ENCODE peak calls at places on chromosome 12, in eight cellular contexts. P, I, L, G, B, Z, D and V are unnamed samples. For H3K4me1 and H3K9me3, the result is how much of the 10 kb centered on the place peaks cover.

GRCh38 chr12:89278862-89279261 is 73.4 kb downstream of the DUSP6 start:
- DNase-seq in G (no peak), L (no peak), I (no peak), Z (no peak), P (peak), B (no peak), D (no peak), V (no peak)

GRCh38 chr12:47147749-47148148 is 68.0 kb upstream of the AMIGO2 start:
- DNase-seq in B (no peak), D (no peak), L (no peak), I (no peak), G (no peak), Z (no peak), P (no peak), V (no peak)

GRCh38 chr12:104352106-104352713 is 48.7 kb downstream of the EID3 start:
- DNase-seq in B (no peak), G (no peak), P (no peak), D (no peak), I (no peak), L (no peak), Z (no peak), V (no peak)

GRCh38 chr12:57579011-57579410 is 12.0 kb upstream of the PIP4K2C start:
- DNase-seq in G (no peak), P (no peak), Z (no peak), B (no peak), D (no peak), L (no peak), I (no peak), V (no peak)

GRCh38 chr12:59149995-59150642 is 229.8 kb upstream of the LRIG3 start:
- DNase-seq in I (no peak), G (peak), P (peak), D (no peak), Z (no peak), B (no peak), L (no peak), V (no peak)

GRCh38 chr12:119727600-119728436 is 59.9 kb downstream of the PRKAB1 start:
- DNase-seq in I (no peak), B (no peak), D (no peak), G (no peak), P (no peak), Z (no peak), L (no peak), V (no peak)

GRCh38 chr12:113833422-113833821 is 132.7 kb downstream of the RBM19 start:
- DNase-seq in I (no peak), D (no peak), L (no peak), B (no peak), P (no peak), G (no peak), Z (no peak), V (no peak)

GRCh38 chr12:118981285-118982201 is at the start of gene SRRM4:
- DNase-seq in I (no peak), Z (no peak), L (no peak), P (peak), D (no peak), B (no peak), G (no peak), V (no peak)

GRCh38 chr12:101935769-101936741 is 58.7 kb downstream of the DRAM1 start:
- DNase-seq in B (no peak), P (no peak), L (no peak), Z (no peak), G (no peak), D (peak), I (no peak), V (peak)

GRCh38 chr12:57460457-57461325 is 1.1 kb downstream of the GLI1 start:
- DNase-seq in B (peak), D (no peak), G (no peak), P (peak), Z (no peak), I (no peak), L (no peak), V (no peak)

GRCh38 chr12:50488801-50489200 is 16.0 kb upstream of the DIP2B start:
- DNase-seq in P (no peak), L (no peak), D (no peak), B (no peak), Z (no peak), I (no peak), G (no peak), V (no peak)

GRCh38 chr12:31005256-31005943 is 68.3 kb upstream of the DDX11 start:
- DNase-seq in Z (no peak), L (no peak), B (no peak), P (no peak), I (peak), D (no peak), G (no peak), V (no peak)

GRCh38 chr12:69161835-69162234 is 77.5 kb upstream of the CPSF6 start:
- DNase-seq in G (peak), B (no peak), Z (no peak), D (no peak), P (no peak), L (no peak), I (no peak), V (no peak)

GRCh38 chr12:54036620-54037359 is 3.9 kb downstream of the HOXC5 start:
- DNase-seq in B (no peak), I (no peak), D (no peak), Z (no peak), L (no peak), P (peak), G (no peak), V (peak)

GRCh38 chr12:119114294-119114693 is 64.4 kb upstream of the HSPB8 start:
- DNase-seq in Z (no peak), L (no peak), B (no peak), I (no peak), P (no peak), G (no peak), D (no peak), V (no peak)

GRCh38 chr12:89686311-89686710 is 22.3 kb downstream of the ATP2B1 start:
- DNase-seq in Z (no peak), P (no peak), D (no peak), I (no peak), B (no peak), G (no peak), L (no peak), V (no peak)

GRCh38 chr12:89181271-89181920 is 170.9 kb downstream of the DUSP6 start:
- DNase-seq in G (no peak), Z (no peak), P (no peak), B (no peak), L (no peak), I (no peak), D (no peak), V (no peak)

GRCh38 chr12:132429122-132429931 is 60.6 kb upstream of the FBRSL1 start:
- DNase-seq in D (no peak), G (no peak), L (no peak), Z (no peak), I (peak), P (no peak), B (peak), V (no peak)

GRCh38 chr12:125151284-125151683 is 86.0 kb downstream of the AACS start:
- DNase-seq in G (no peak), B (no peak), Z (no peak), P (peak), D (no peak), L (no peak), I (no peak), V (no peak)

GRCh38 chr12:111757361-111758119 is 9.2 kb upstream of the ALDH2 start:
- DNase-seq in I (peak), B (peak), D (peak), G (no peak), P (no peak), L (peak), Z (no peak), V (no peak)

GRCh38 chr12:121365416-121366062 is 13.3 kb upstream of the ANAPC5 start:
- DNase-seq in Z (no peak), P (no peak), L (no peak), I (no peak), B (no peak), D (no peak), G (no peak), V (no peak)

GRCh38 chr12:91746976-91747375 is 398.7 kb downstream of the BTG1 start:
- DNase-seq in L (no peak), P (no peak), I (no peak), Z (no peak), G (no peak), B (no peak), D (no peak), V (no peak)

GRCh38 chr12:77724367-77724957 is 106.2 kb upstream of the NAV3 start:
- DNase-seq in B (no peak), G (no peak), Z (no peak), I (no peak), L (no peak), D (no peak), P (no peak), V (no peak)

GRCh38 chr12:16385779-16386646 is 38.6 kb downstream of the MGST1 start:
- DNase-seq in B (no peak), G (no peak), L (peak), Z (no peak), I (no peak), D (no peak), P (peak), V (peak)

GRCh38 chr12:9032202-9032964 is 43.0 kb downstream of the KLRG1 start:
- DNase-seq in P (no peak), Z (no peak), B (no peak), D (no peak), G (no peak), L (no peak), I (no peak), V (no peak)

GRCh38 chr12:130335517-130336392 is 1.9 kb upstream of the PIWIL1 start:
- DNase-seq in G (peak), Z (no peak), L (no peak), D (no peak), I (no peak), P (peak), B (no peak), V (no peak)
- H3K4me1 ChIP-seq in G (under half), Z (under half), L (under half), D (under half), I (under half), P (under half), B (under half), V (under half)

GRCh38 chr12:752673-753400 is 458 bp downstream of the WNK1 start:
- DNase-seq in G (peak), L (peak), P (peak), I (peak), B (peak), D (peak), Z (peak), V (peak)

GRCh38 chr12:751192-751827 is 1.1 kb upstream of the WNK1 start:
- DNase-seq in L (peak), G (peak), I (peak), B (peak), D (peak), Z (peak), P (peak), V (peak)

GRCh38 chr12:750356-751191 is 1.8 kb upstream of the WNK1 start:
- DNase-seq in D (no peak), Z (no peak), G (no peak), L (no peak), B (no peak), I (no peak), P (peak), V (no peak)

GRCh38 chr12:753401-754237 is 1.2 kb downstream of the WNK1 start:
- DNase-seq in G (peak), L (peak), I (peak), B (peak), Z (peak), P (peak), D (peak), V (peak)

GRCh38 chr12:751828-752672 is at the start of gene WNK1:
- DNase-seq in P (peak), D (peak), B (peak), I (peak), Z (peak), G (peak), L (peak), V (peak)
- H3K9me3 ChIP-seq in P (under half), D (under half), B (under half), I (under half), Z (under half), G (under half), L (under half), V (under half)

DNA sequence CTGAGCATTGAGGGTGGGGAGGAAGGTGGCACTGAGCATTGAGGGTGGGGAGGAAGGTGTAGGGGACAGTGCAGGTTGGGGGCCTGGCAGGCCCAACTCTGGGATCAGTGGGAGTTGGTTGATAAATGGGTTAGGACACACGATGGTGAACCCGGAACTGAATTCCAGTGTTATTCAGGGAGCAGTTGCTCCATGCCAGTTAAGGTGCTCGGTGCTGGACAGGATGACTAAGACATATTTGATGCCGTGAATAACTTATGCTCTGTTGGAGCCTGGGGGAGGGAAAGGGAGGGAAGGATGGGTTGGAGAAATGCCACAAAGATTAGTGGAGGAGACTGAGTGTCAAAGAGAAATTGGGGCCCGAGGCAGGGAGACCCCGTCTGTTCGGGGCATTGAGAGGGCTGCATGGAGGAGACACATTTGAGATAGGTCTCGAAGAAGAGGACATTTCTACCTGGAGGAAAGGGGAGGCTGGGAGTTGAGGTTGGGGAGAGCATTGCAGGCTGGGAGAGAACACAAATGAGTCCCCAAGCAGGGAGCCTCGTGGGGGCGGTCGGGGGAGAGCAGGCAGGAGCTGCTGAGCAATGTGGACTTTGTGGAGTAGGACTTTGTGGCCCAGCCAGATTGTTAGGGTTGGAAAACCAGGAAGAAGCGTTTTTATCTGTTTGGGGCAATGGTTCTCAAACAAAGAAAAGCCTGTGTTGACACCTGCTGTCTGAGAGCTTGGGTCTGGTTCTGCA is 65.3 kb downstream of the IQSEC3 start:
- DNase-seq in D (no peak), B (no peak), G (no peak), L (no peak), Z (no peak), P (no peak), I (no peak), V (no peak)
- H3K4me1 ChIP-seq in D (under half), B (under half), G (under half), L (under half), Z (under half), P (under half), I (under half), V (under half)

DNA sequence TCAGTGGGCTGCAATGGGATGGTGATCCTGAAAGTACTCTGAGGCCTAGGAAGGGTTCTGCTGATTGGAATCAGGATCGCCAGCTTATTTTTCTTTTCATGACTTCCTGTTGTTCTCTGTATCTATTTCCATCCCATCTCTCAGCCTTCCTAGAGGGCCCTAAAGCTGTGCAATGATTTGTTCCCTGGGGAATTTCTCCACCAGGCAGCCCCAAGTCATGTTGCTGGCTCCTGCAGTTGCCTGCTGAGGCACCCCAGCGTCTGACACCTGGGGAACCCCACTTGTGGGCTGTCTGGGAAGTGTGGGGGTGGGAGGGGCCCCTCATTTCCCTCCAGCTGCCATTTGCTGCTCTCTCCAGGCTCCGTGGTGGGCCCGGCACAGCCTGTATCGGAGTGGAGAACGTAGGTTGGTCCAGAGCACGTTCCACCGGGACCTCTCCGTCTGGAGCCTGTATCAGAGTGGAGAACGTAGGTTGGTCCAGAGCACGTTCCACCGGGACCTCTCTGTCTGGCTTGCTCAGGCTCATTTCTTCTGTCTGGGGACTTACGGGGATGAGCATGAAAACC is 138.3 kb downstream of the TSPAN9 start:
- DNase-seq in Z (no peak), D (no peak), I (no peak), B (no peak), L (no peak), P (no peak), G (no peak), V (no peak)
- H3K9me3 ChIP-seq in Z (under half), D (under half), I (under half), B (under half), L (under half), P (under half), G (under half), V (under half)

DNA sequence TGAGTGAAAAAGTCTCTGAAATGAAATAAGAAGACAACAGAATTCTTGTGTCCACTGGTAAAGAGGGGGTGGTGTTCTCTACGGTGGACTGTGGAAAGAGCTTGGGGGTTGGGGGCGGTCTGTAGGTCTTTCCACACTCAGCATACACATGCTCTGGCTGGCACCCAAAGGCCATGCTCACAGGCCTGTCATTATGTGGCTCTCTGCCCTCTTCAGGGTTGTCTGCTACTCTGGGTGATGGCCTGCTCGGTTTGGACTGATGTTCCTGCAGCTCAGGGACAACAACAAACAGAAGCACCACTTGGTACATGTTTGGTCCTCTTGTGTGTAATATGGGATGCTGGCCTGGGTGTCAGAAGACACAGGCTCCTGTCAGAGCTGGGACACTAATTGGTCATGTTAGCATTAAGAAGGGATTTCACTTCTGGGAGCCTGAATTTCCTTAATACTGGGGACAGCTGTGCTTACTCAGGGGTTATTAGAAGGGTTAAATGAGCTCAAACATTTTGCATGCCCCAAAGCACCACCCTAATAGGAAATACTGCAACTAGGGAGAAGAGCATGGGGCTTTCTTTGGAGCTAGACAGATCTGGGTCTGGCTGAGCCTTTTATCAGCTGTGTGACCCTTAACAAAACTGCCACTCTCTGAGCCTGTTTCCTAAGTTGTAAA is 32.8 kb upstream of the SELPLG start:
- DNase-seq in D (peak), B (no peak), L (no peak), Z (no peak), I (no peak), G (no peak), P (peak), V (no peak)
- H3K4me1 ChIP-seq in D (half or more), B (under half), L (under half), Z (under half), I (under half), G (under half), P (under half), V (under half)

GRCh38 chr12:34400986-34401658 is 378.8 kb downstream of the ALG10 start:
- DNase-seq in D (peak), P (peak), B (peak), L (peak), Z (no peak), I (no peak), G (no peak), V (peak)
- H3K9me3 ChIP-seq in D (half or more), P (under half), B (half or more), L (under half), Z (under half), I (half or more), G (under half), V (under half)